ENCODE peak calls at places on chromosomes 1 and 21, in eight cellular contexts. One of them, this sample, is unnamed.

GRCh38 chr21:40841524-40842196 is 5.3 kb downstream of the DSCAM start:
- DNase-seq in OCI-LY7: no peak
- DNase-seq in GM23338: peak; percentile 61
- DNase-seq in SK-N-SH: peak; percentile 81
- DNase-seq in GM23248: no peak
- DNase-seq in HCT116: no peak
- DNase-seq in PC-3: peak; percentile 57
- DNase-seq in hepatocyte: peak; percentile 86
- DNase-seq in this sample: peak; percentile 98

GRCh38 chr1:86757272-86757984 is 53.1 kb downstream of the SH3GLB1 start:
- DNase-seq in GM23248: peak; percentile 87
- DNase-seq in OCI-LY7: no peak
- DNase-seq in GM23338: no peak
- DNase-seq in hepatocyte: peak; percentile 39
- DNase-seq in PC-3: no peak
- DNase-seq in SK-N-SH: no peak
- DNase-seq in HCT116: no peak
- DNase-seq in this sample: no peak

GRCh38 chr1:157092831-157093230 is 6.8 kb downstream of the ETV3L start:
- DNase-seq in SK-N-SH: no peak
- DNase-seq in HCT116: no peak
- DNase-seq in OCI-LY7: no peak
- DNase-seq in hepatocyte: no peak
- DNase-seq in GM23338: peak; percentile 27
- DNase-seq in GM23248: no peak
- DNase-seq in PC-3: no peak
- DNase-seq in this sample: no peak

GRCh38 chr1:201288765-201289164 is 5.5 kb downstream of the PKP1 start:
- DNase-seq in OCI-LY7: no peak
- DNase-seq in hepatocyte: no peak
- DNase-seq in PC-3: no peak
- DNase-seq in GM23338: no peak
- DNase-seq in HCT116: no peak
- DNase-seq in GM23248: no peak
- DNase-seq in SK-N-SH: no peak
- DNase-seq in this sample: no peak

GRCh38 chr1:59565611-59566410 is 248.9 kb upstream of the HOOK1 start:
- DNase-seq in SK-N-SH: no peak
- DNase-seq in GM23338: no peak
- DNase-seq in HCT116: no peak
- DNase-seq in GM23248: peak; percentile 93
- DNase-seq in OCI-LY7: no peak
- DNase-seq in hepatocyte: peak; percentile 59
- DNase-seq in PC-3: no peak
- DNase-seq in this sample: no peak

GRCh38 chr1:62433861-62434611 is 2.8 kb upstream of the USP1 start:
- DNase-seq in GM23338: no peak
- DNase-seq in HCT116: no peak
- DNase-seq in PC-3: peak; percentile 38
- DNase-seq in hepatocyte: no peak
- DNase-seq in SK-N-SH: no peak
- DNase-seq in GM23248: peak; percentile 35
- DNase-seq in OCI-LY7: peak; percentile 31
- DNase-seq in this sample: no peak

GRCh38 chr21:45524756-45525152 is 17.5 kb downstream of the SLC19A1 start:
- DNase-seq in OCI-LY7: no peak
- DNase-seq in PC-3: no peak
- DNase-seq in GM23338: no peak
- DNase-seq in GM23248: no peak
- DNase-seq in HCT116: no peak
- DNase-seq in SK-N-SH: no peak
- DNase-seq in hepatocyte: no peak
- DNase-seq in this sample: no peak

GRCh38 chr1:85850238-85850637 is 142.0 kb upstream of the ZNHIT6 start:
- DNase-seq in PC-3: peak; percentile 96
- DNase-seq in HCT116: peak; percentile 84
- DNase-seq in GM23338: peak; percentile 6
- DNase-seq in GM23248: peak; percentile 94
- DNase-seq in hepatocyte: peak; percentile 12
- DNase-seq in SK-N-SH: no peak
- DNase-seq in OCI-LY7: no peak
- DNase-seq in this sample: peak; percentile 74

GRCh38 chr21:32894321-32894720 is 122.8 kb upstream of the PAXBP1 start:
- DNase-seq in GM23338: no peak
- DNase-seq in PC-3: no peak
- DNase-seq in HCT116: no peak
- DNase-seq in hepatocyte: no peak
- DNase-seq in OCI-LY7: no peak
- DNase-seq in SK-N-SH: no peak
- DNase-seq in GM23248: no peak
- DNase-seq in this sample: no peak

GRCh38 chr1:94614980-94615379 is 73.4 kb upstream of the F3 start:
- DNase-seq in GM23248: no peak
- DNase-seq in OCI-LY7: no peak
- DNase-seq in GM23338: no peak
- DNase-seq in SK-N-SH: no peak
- DNase-seq in HCT116: no peak
- DNase-seq in PC-3: no peak
- DNase-seq in hepatocyte: no peak
- DNase-seq in this sample: no peak

GRCh38 chr1:197944485-197944884 is 27.3 kb downstream of the LHX9 start:
- DNase-seq in hepatocyte: no peak
- DNase-seq in SK-N-SH: no peak
- DNase-seq in PC-3: no peak
- DNase-seq in GM23338: no peak
- DNase-seq in HCT116: no peak
- DNase-seq in GM23248: no peak
- DNase-seq in OCI-LY7: no peak
- DNase-seq in this sample: no peak

GRCh38 chr1:39158330-39159086 is 46.0 kb upstream of the MACF1 start:
- DNase-seq in hepatocyte: peak; percentile 92
- DNase-seq in OCI-LY7: no peak
- DNase-seq in GM23248: no peak
- DNase-seq in GM23338: peak; percentile 76
- DNase-seq in HCT116: no peak
- DNase-seq in SK-N-SH: no peak
- DNase-seq in PC-3: peak; percentile 91
- DNase-seq in this sample: no peak

GRCh38 chr1:89460348-89460747 is 64.3 kb upstream of the LRRC8B start:
- DNase-seq in HCT116: no peak
- DNase-seq in GM23338: no peak
- DNase-seq in SK-N-SH: no peak
- DNase-seq in OCI-LY7: no peak
- DNase-seq in GM23248: no peak
- DNase-seq in hepatocyte: no peak
- DNase-seq in PC-3: no peak
- DNase-seq in this sample: no peak

GRCh38 chr1:55311057-55311631 is 96.0 kb upstream of the USP24 start:
- DNase-seq in SK-N-SH: peak; percentile 71
- DNase-seq in hepatocyte: no peak
- DNase-seq in HCT116: no peak
- DNase-seq in OCI-LY7: no peak
- DNase-seq in PC-3: peak; percentile 60
- DNase-seq in GM23248: peak; percentile 61
- DNase-seq in GM23338: no peak
- DNase-seq in this sample: no peak

GRCh38 chr1:191255354-191256057 is 777.8 kb upstream of the BRINP3 start:
- DNase-seq in GM23338: peak; percentile 5
- DNase-seq in SK-N-SH: no peak
- DNase-seq in PC-3: no peak
- DNase-seq in hepatocyte: no peak
- DNase-seq in GM23248: no peak
- DNase-seq in OCI-LY7: no peak
- DNase-seq in HCT116: no peak
- DNase-seq in this sample: peak; percentile 78

GRCh38 chr21:39048064-39048463 is 135.2 kb downstream of the PSMG1 start:
- DNase-seq in SK-N-SH: peak; percentile 43
- DNase-seq in PC-3: peak; percentile 81
- DNase-seq in hepatocyte: peak; percentile 85
- DNase-seq in GM23338: peak; percentile 93
- DNase-seq in GM23248: no peak
- DNase-seq in OCI-LY7: no peak
- DNase-seq in HCT116: no peak
- DNase-seq in this sample: no peak

GRCh38 chr1:14968251-14968812 is 185.2 kb upstream of the TMEM51 start:
- DNase-seq in GM23338: peak; percentile 5
- DNase-seq in PC-3: peak; percentile 75
- DNase-seq in hepatocyte: peak; percentile 47
- DNase-seq in SK-N-SH: peak; percentile 88
- DNase-seq in HCT116: no peak
- DNase-seq in GM23248: peak; percentile 98
- DNase-seq in OCI-LY7: no peak
- DNase-seq in this sample: no peak

GRCh38 chr1:59332221-59332620 is 35.3 kb downstream of the FGGY start:
- DNase-seq in hepatocyte: no peak
- DNase-seq in SK-N-SH: no peak
- DNase-seq in OCI-LY7: no peak
- DNase-seq in HCT116: no peak
- DNase-seq in GM23248: no peak
- DNase-seq in GM23338: no peak
- DNase-seq in PC-3: no peak
- DNase-seq in this sample: no peak

GRCh38 chr1:218613105-218613504 is 268.0 kb downstream of the TGFB2 start:
- DNase-seq in GM23248: no peak
- DNase-seq in hepatocyte: no peak
- DNase-seq in OCI-LY7: no peak
- DNase-seq in HCT116: no peak
- DNase-seq in SK-N-SH: no peak
- DNase-seq in GM23338: peak; percentile 14
- DNase-seq in PC-3: peak; percentile 54
- DNase-seq in this sample: no peak

GRCh38 chr1:164659621-164660414 is 100.8 kb downstream of the PBX1 start:
- DNase-seq in OCI-LY7: no peak
- DNase-seq in HCT116: peak; percentile 33
- DNase-seq in PC-3: peak; percentile 81
- DNase-seq in hepatocyte: peak; percentile 56
- DNase-seq in GM23248: no peak
- DNase-seq in GM23338: peak; percentile 94
- DNase-seq in SK-N-SH: no peak
- DNase-seq in this sample: no peak
- TF ChIP-seq EZH2phosphoT487 in OCI-LY7: no peak
- TF ChIP-seq EZH2phosphoT487 in HCT116: no peak
- TF ChIP-seq EZH2phosphoT487 in PC-3: no peak
- TF ChIP-seq EZH2phosphoT487 in hepatocyte: no peak
- TF ChIP-seq EZH2phosphoT487 in GM23248: no peak
- TF ChIP-seq EZH2phosphoT487 in GM23338: no peak
- TF ChIP-seq EZH2phosphoT487 in SK-N-SH: no peak
- TF ChIP-seq EZH2phosphoT487 in this sample: no peak

GRCh38 chr1:206930210-206930798 is 8.6 kb upstream of the FCMR start:
- DNase-seq in GM23248: no peak
- DNase-seq in OCI-LY7: peak; percentile 51
- DNase-seq in hepatocyte: no peak
- DNase-seq in PC-3: no peak
- DNase-seq in SK-N-SH: no peak
- DNase-seq in HCT116: no peak
- DNase-seq in GM23338: no peak
- DNase-seq in this sample: no peak
- H3K4me1 ChIP-seq in GM23248: no peaks in the 10 kb centered on the region
- H3K4me1 ChIP-seq in OCI-LY7: peaks cover 20% of the 10 kb centered on the region
- H3K4me1 ChIP-seq in hepatocyte: no peaks in the 10 kb centered on the region
- H3K4me1 ChIP-seq in PC-3: peaks cover 15% of the 10 kb centered on the region
- H3K4me1 ChIP-seq in SK-N-SH: no peaks in the 10 kb centered on the region
- H3K4me1 ChIP-seq in HCT116: no peaks in the 10 kb centered on the region
- H3K4me1 ChIP-seq in GM23338: no peaks in the 10 kb centered on the region
- H3K4me1 ChIP-seq in this sample: peaks cover 16% of the 10 kb centered on the region

GRCh38 chr1:24100945-24101737 is 10.8 kb downstream of the MYOM3 start:
- DNase-seq in GM23338: no peak
- DNase-seq in hepatocyte: peak; percentile 63
- DNase-seq in HCT116: no peak
- DNase-seq in OCI-LY7: no peak
- DNase-seq in GM23248: no peak
- DNase-seq in SK-N-SH: no peak
- DNase-seq in PC-3: no peak
- DNase-seq in this sample: no peak

GRCh38 chr1:24104854-24105253 is 7.1 kb downstream of the MYOM3 start:
- DNase-seq in SK-N-SH: no peak
- DNase-seq in GM23338: no peak
- DNase-seq in GM23248: no peak
- DNase-seq in HCT116: no peak
- DNase-seq in PC-3: no peak
- DNase-seq in hepatocyte: no peak
- DNase-seq in OCI-LY7: no peak
- DNase-seq in this sample: no peak

GRCh38 chr1:24102966-24103365 is 9.0 kb downstream of the MYOM3 start:
- DNase-seq in GM23338: no peak
- DNase-seq in OCI-LY7: no peak
- DNase-seq in GM23248: no peak
- DNase-seq in HCT116: no peak
- DNase-seq in hepatocyte: no peak
- DNase-seq in SK-N-SH: peak; percentile 49
- DNase-seq in PC-3: no peak
- DNase-seq in this sample: no peak

GRCh38 chr1:24103879-24104278 is 8.1 kb downstream of the MYOM3 start:
- DNase-seq in HCT116: no peak
- DNase-seq in GM23248: no peak
- DNase-seq in PC-3: no peak
- DNase-seq in hepatocyte: no peak
- DNase-seq in SK-N-SH: no peak
- DNase-seq in OCI-LY7: no peak
- DNase-seq in GM23338: no peak
- DNase-seq in this sample: no peak

DNA sequence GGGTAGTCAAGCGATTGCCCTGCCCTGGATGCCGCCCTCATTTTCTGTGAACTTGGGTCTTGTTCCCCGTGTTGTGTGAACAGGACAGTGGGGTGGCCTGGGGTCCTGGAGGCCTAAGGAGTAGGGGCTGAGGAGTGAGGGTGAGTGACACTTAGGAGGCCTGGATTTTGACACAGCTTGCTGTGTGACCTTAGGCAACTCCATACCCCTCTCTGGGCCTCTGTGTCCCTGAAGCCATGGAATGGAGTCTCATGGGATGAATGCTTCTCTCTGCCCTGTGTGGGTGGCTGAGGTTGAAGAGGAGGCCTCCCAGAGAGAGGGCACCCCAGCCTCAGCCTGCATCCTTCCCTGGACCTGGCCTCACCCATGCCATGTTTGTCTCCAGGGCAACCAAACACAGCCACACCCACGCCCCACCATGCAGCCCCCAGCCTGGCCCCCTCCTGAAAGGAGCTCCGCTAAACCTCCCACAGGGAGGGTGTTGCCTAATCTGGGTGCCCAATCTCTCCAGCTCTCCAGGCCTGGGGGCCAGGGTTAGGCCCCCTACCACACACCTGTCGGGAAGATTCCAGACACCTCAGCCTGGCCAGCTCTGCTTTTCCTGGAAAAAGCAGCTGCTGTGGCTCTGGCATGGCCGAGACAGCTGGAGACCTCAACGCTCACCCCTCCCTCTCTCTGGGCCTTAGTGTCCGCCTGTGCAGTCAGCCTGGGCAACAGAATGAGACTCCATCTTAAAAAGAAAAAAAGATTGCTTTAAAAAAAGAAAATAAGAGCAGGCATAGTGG is 9.9 kb downstream of the MYOM3 start:
- DNase-seq in SK-N-SH: peak; percentile 49
- DNase-seq in GM23338: no peak
- DNase-seq in OCI-LY7: no peak
- DNase-seq in hepatocyte: peak; percentile 44
- DNase-seq in PC-3: no peak
- DNase-seq in HCT116: no peak
- DNase-seq in GM23248: no peak
- DNase-seq in this sample: no peak
- H2AFZ ChIP-seq in SK-N-SH: no peak overlapping the region
- H2AFZ ChIP-seq in GM23338: no peak overlapping the region
- H2AFZ ChIP-seq in OCI-LY7: no peak overlapping the region
- H2AFZ ChIP-seq in hepatocyte: no peak overlapping the region
- H2AFZ ChIP-seq in PC-3: no peak overlapping the region
- H2AFZ ChIP-seq in HCT116: no peak overlapping the region
- H2AFZ ChIP-seq in GM23248: no peak overlapping the region
- H2AFZ ChIP-seq in this sample: no peak overlapping the region

GRCh38 chr1:2133879-2134215 is 60.7 kb downstream of the FAAP20 start:
- DNase-seq in GM23338: no peak
- DNase-seq in PC-3: no peak
- DNase-seq in hepatocyte: no peak
- DNase-seq in GM23248: no peak
- DNase-seq in OCI-LY7: no peak
- DNase-seq in SK-N-SH: no peak
- DNase-seq in HCT116: no peak
- DNase-seq in this sample: no peak
- TF ChIP-seq EZH2phosphoT487 in GM23338: no peak
- TF ChIP-seq EZH2phosphoT487 in PC-3: no peak
- TF ChIP-seq EZH2phosphoT487 in hepatocyte: no peak
- TF ChIP-seq EZH2phosphoT487 in GM23248: no peak
- TF ChIP-seq EZH2phosphoT487 in OCI-LY7: no peak
- TF ChIP-seq EZH2phosphoT487 in SK-N-SH: no peak
- TF ChIP-seq EZH2phosphoT487 in HCT116: no peak
- TF ChIP-seq EZH2phosphoT487 in this sample: no peak

This sample was measured in MM.1S.